ENCODE peak calls at places on chromosomes 11 and 22, in seven cellular contexts. One of them, this sample, is unnamed.

GRCh38 chr11:63961608-63962412 is 12.6 kb upstream of the COX8A start:
- DNase-seq in Karpas-422: no peak
- DNase-seq in GM23248: peak; percentile 70
- DNase-seq in neural progenitor cell: peak; percentile 29
- DNase-seq in fibroblast of lung: no peak
- DNase-seq in HepG2: peak; percentile 46
- DNase-seq in mammary epithelial cell: peak; percentile 85
- DNase-seq in this sample: peak; percentile 38

GRCh38 chr11:61814958-61815789 is 1.6 kb downstream of the FADS1 start:
- DNase-seq in mammary epithelial cell: peak; percentile 62
- DNase-seq in Karpas-422: peak; percentile 83
- DNase-seq in neural progenitor cell: peak; percentile 99
- DNase-seq in HepG2: peak; percentile 96
- DNase-seq in fibroblast of lung: peak; percentile 95
- DNase-seq in GM23248: peak; percentile 90
- DNase-seq in this sample: peak; percentile 91

GRCh38 chr11:59556115-59556882 is 45.0 kb downstream of the OR4D9 start:
- DNase-seq in fibroblast of lung: peak; percentile 88
- DNase-seq in GM23248: peak; percentile 87
- DNase-seq in mammary epithelial cell: peak; percentile 81
- DNase-seq in Karpas-422: peak; percentile 90
- DNase-seq in HepG2: peak; percentile 81
- DNase-seq in neural progenitor cell: peak; percentile 76
- DNase-seq in this sample: no peak

GRCh38 chr11:17763244-17763643 is 28.7 kb downstream of the KCNC1 start:
- DNase-seq in GM23248: no peak
- DNase-seq in neural progenitor cell: no peak
- DNase-seq in mammary epithelial cell: no peak
- DNase-seq in Karpas-422: no peak
- DNase-seq in fibroblast of lung: no peak
- DNase-seq in HepG2: no peak
- DNase-seq in this sample: no peak

GRCh38 chr11:73951797-73952196 is 971 bp downstream of the DNAJB13 start:
- DNase-seq in HepG2: no peak
- DNase-seq in Karpas-422: no peak
- DNase-seq in fibroblast of lung: peak; percentile 82
- DNase-seq in mammary epithelial cell: no peak
- DNase-seq in neural progenitor cell: no peak
- DNase-seq in GM23248: no peak
- DNase-seq in this sample: no peak

GRCh38 chr22:42452916-42453315 is 20.7 kb upstream of the NFAM1 start:
- DNase-seq in GM23248: no peak
- DNase-seq in fibroblast of lung: no peak
- DNase-seq in Karpas-422: peak; percentile 20
- DNase-seq in HepG2: no peak
- DNase-seq in neural progenitor cell: no peak
- DNase-seq in mammary epithelial cell: no peak
- DNase-seq in this sample: no peak

GRCh38 chr11:34583818-34584217 is 37.1 kb upstream of the EHF start:
- DNase-seq in neural progenitor cell: no peak
- DNase-seq in GM23248: no peak
- DNase-seq in Karpas-422: no peak
- DNase-seq in mammary epithelial cell: no peak
- DNase-seq in fibroblast of lung: no peak
- DNase-seq in HepG2: no peak
- DNase-seq in this sample: no peak

GRCh38 chr11:2462986-2463765 is 18.4 kb downstream of the KCNQ1 start:
- DNase-seq in HepG2: peak; percentile 65
- DNase-seq in neural progenitor cell: no peak
- DNase-seq in mammary epithelial cell: no peak
- DNase-seq in fibroblast of lung: no peak
- DNase-seq in GM23248: no peak
- DNase-seq in Karpas-422: no peak
- DNase-seq in this sample: peak; percentile 88

GRCh38 chr11:94550513-94550912 is 6.8 kb downstream of the FUT4 start:
- DNase-seq in Karpas-422: no peak
- DNase-seq in fibroblast of lung: no peak
- DNase-seq in neural progenitor cell: no peak
- DNase-seq in mammary epithelial cell: no peak
- DNase-seq in HepG2: no peak
- DNase-seq in GM23248: no peak
- DNase-seq in this sample: no peak

GRCh38 chr11:123034587-123034986 is 27.3 kb downstream of the HSPA8 start:
- DNase-seq in fibroblast of lung: no peak
- DNase-seq in GM23248: no peak
- DNase-seq in Karpas-422: no peak
- DNase-seq in neural progenitor cell: no peak
- DNase-seq in HepG2: no peak
- DNase-seq in mammary epithelial cell: no peak
- DNase-seq in this sample: no peak

GRCh38 chr11:35322321-35322979 is 96.9 kb downstream of the SLC1A2 start:
- DNase-seq in Karpas-422: no peak
- DNase-seq in fibroblast of lung: no peak
- DNase-seq in HepG2: no peak
- DNase-seq in GM23248: no peak
- DNase-seq in mammary epithelial cell: no peak
- DNase-seq in neural progenitor cell: no peak
- DNase-seq in this sample: no peak

GRCh38 chr22:33923660-33924246 is 3.5 kb upstream of the LARGE1 start:
- DNase-seq in neural progenitor cell: peak; percentile 94
- DNase-seq in HepG2: peak; percentile 67
- DNase-seq in Karpas-422: peak; percentile 90
- DNase-seq in GM23248: peak; percentile 84
- DNase-seq in mammary epithelial cell: peak; percentile 59
- DNase-seq in fibroblast of lung: peak; percentile 59
- DNase-seq in this sample: peak; percentile 82

GRCh38 chr11:44993971-44994705 is 43.5 kb upstream of the TP53I11 start:
- DNase-seq in GM23248: no peak
- DNase-seq in Karpas-422: no peak
- DNase-seq in mammary epithelial cell: no peak
- DNase-seq in neural progenitor cell: no peak
- DNase-seq in fibroblast of lung: no peak
- DNase-seq in HepG2: no peak
- DNase-seq in this sample: no peak

GRCh38 chr22:39765029-39765428 is 128.5 kb downstream of the ENTHD1 start:
- DNase-seq in fibroblast of lung: no peak
- DNase-seq in GM23248: no peak
- DNase-seq in HepG2: no peak
- DNase-seq in neural progenitor cell: no peak
- DNase-seq in mammary epithelial cell: no peak
- DNase-seq in Karpas-422: no peak
- DNase-seq in this sample: no peak

GRCh38 chr11:94184861-94185260 is 56.2 kb downstream of the PANX1 start:
- DNase-seq in mammary epithelial cell: no peak
- DNase-seq in neural progenitor cell: no peak
- DNase-seq in fibroblast of lung: no peak
- DNase-seq in HepG2: no peak
- DNase-seq in Karpas-422: no peak
- DNase-seq in GM23248: peak; percentile 30
- DNase-seq in this sample: no peak

GRCh38 chr11:584287-584686 is 8.0 kb downstream of the PHRF1 start:
- DNase-seq in neural progenitor cell: no peak
- DNase-seq in Karpas-422: no peak
- DNase-seq in mammary epithelial cell: no peak
- DNase-seq in fibroblast of lung: no peak
- DNase-seq in GM23248: no peak
- DNase-seq in HepG2: no peak
- DNase-seq in this sample: no peak

GRCh38 chr11:67407700-67408163 is 3.8 kb downstream of the TBC1D10C start:
- DNase-seq in mammary epithelial cell: no peak
- DNase-seq in Karpas-422: no peak
- DNase-seq in neural progenitor cell: no peak
- DNase-seq in fibroblast of lung: no peak
- DNase-seq in HepG2: no peak
- DNase-seq in GM23248: no peak
- DNase-seq in this sample: no peak
- H3K9ac ChIP-seq in mammary epithelial cell: no peak overlapping the region
- H3K9ac ChIP-seq in Karpas-422: peak overlapping the region; percentile 97
- H3K9ac ChIP-seq in neural progenitor cell: no peak overlapping the region
- H3K9ac ChIP-seq in fibroblast of lung: no peak overlapping the region
- H3K9ac ChIP-seq in HepG2: no peak overlapping the region
- H3K9ac ChIP-seq in GM23248: no peak overlapping the region
- H3K9ac ChIP-seq in this sample: peak overlapping the region; percentile 50

DNA sequence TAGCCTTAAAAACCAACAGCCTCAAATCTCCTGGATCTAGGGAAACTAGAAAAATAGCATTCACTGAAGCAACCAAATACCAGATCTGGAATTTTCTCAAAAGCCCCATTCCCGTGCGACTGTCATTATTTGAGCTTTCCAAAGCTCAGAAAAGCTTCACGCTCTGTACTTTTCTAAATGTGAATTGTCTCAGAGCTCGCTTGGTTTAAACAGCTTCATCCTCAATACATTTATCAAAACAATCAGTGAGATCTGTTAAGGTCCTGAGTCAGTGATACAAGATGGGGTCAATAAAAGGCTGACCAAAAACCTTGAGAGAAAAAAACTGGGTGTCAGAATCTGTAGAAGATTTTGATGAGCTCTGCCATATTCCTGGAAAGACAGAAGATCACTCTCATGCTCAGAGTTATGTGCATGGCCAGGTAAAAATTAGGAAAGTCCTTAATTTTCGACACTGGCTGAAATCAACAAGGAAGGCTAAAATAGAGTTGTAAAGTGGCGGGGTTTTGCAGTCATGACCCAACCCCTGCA is 60.2 kb upstream of the VPREB1 start:
- DNase-seq in GM23248: no peak
- DNase-seq in mammary epithelial cell: no peak
- DNase-seq in fibroblast of lung: no peak
- DNase-seq in HepG2: no peak
- DNase-seq in Karpas-422: no peak
- DNase-seq in neural progenitor cell: no peak
- DNase-seq in this sample: no peak
- H3K27me3 ChIP-seq in GM23248: peaks cover 58% of the 10 kb centered on the region
- H3K27me3 ChIP-seq in mammary epithelial cell: peaks cover 3% of the 10 kb centered on the region
- H3K27me3 ChIP-seq in fibroblast of lung: peaks cover 14% of the 10 kb centered on the region
- H3K27me3 ChIP-seq in HepG2: peaks cover 26% of the 10 kb centered on the region
- H3K27me3 ChIP-seq in Karpas-422: no peaks in the 10 kb centered on the region
- H3K27me3 ChIP-seq in neural progenitor cell: peaks cover 100% of the 10 kb centered on the region
- H3K27me3 ChIP-seq in this sample: no peaks in the 10 kb centered on the region

GRCh38 chr22:23566716-23567475 is 13.2 kb downstream of the IGLL1 start:
- DNase-seq in HepG2: no peak
- DNase-seq in neural progenitor cell: no peak
- DNase-seq in Karpas-422: no peak
- DNase-seq in GM23248: no peak
- DNase-seq in fibroblast of lung: no peak
- DNase-seq in mammary epithelial cell: no peak
- DNase-seq in this sample: no peak
- H3K9ac ChIP-seq in HepG2: no peak overlapping the region
- H3K9ac ChIP-seq in neural progenitor cell: no peak overlapping the region
- H3K9ac ChIP-seq in Karpas-422: no peak overlapping the region
- H3K9ac ChIP-seq in GM23248: no peak overlapping the region
- H3K9ac ChIP-seq in fibroblast of lung: no peak overlapping the region
- H3K9ac ChIP-seq in mammary epithelial cell: no peak overlapping the region
- H3K9ac ChIP-seq in this sample: no peak overlapping the region

GRCh38 chr11:121449626-121450025 is 2.5 kb upstream of the SORL1 start:
- DNase-seq in neural progenitor cell: no peak
- DNase-seq in Karpas-422: peak; percentile 89
- DNase-seq in HepG2: no peak
- DNase-seq in mammary epithelial cell: no peak
- DNase-seq in fibroblast of lung: no peak
- DNase-seq in GM23248: no peak
- DNase-seq in this sample: no peak

GRCh38 chr11:121449123-121449522 is 3.0 kb upstream of the SORL1 start:
- DNase-seq in neural progenitor cell: no peak
- DNase-seq in HepG2: no peak
- DNase-seq in GM23248: no peak
- DNase-seq in mammary epithelial cell: no peak
- DNase-seq in Karpas-422: no peak
- DNase-seq in fibroblast of lung: no peak
- DNase-seq in this sample: no peak

GRCh38 chr11:121446752-121447156 is 5.4 kb upstream of the SORL1 start:
- DNase-seq in fibroblast of lung: peak; percentile 14
- DNase-seq in HepG2: peak; percentile 27
- DNase-seq in GM23248: peak; percentile 28
- DNase-seq in neural progenitor cell: peak; percentile 51
- DNase-seq in mammary epithelial cell: no peak
- DNase-seq in Karpas-422: peak; percentile 94
- DNase-seq in this sample: no peak

GRCh38 chr11:121450424-121450823 is 1.7 kb upstream of the SORL1 start:
- DNase-seq in neural progenitor cell: no peak
- DNase-seq in GM23248: no peak
- DNase-seq in HepG2: no peak
- DNase-seq in fibroblast of lung: no peak
- DNase-seq in Karpas-422: peak; percentile 56
- DNase-seq in mammary epithelial cell: no peak
- DNase-seq in this sample: no peak

DNA sequence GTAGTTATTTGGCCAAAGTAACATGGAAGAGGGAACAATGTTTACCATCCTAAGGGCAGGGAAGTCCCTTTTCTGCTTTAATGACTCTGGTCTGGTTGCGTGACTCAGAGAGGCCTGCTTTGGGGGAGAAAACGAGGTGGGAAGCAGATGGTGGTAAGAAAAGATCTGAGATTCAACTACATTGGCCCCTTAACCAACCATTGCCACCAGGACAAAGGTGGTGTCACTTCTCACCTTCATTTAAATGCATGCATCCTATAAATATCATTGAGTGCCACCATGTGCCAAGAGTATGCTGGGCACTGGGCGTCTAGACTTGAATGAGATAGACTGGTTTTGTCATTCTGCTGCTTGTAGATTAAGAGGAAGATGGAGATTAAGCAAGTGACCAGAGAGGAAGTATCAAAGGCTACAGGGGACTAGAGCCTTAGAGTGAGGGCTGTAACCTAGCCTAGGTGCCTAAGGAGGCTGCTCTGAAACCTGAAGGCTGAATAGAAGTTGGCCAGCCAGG is 3.6 kb upstream of the SORL1 start:
- DNase-seq in GM23248: no peak
- DNase-seq in mammary epithelial cell: no peak
- DNase-seq in Karpas-422: peak; percentile 72
- DNase-seq in fibroblast of lung: no peak
- DNase-seq in neural progenitor cell: no peak
- DNase-seq in HepG2: no peak
- DNase-seq in this sample: no peak
- H3K27me3 ChIP-seq in GM23248: peaks cover 35% of the 10 kb centered on the region
- H3K27me3 ChIP-seq in mammary epithelial cell: no peaks in the 10 kb centered on the region
- H3K27me3 ChIP-seq in Karpas-422: no peaks in the 10 kb centered on the region
- H3K27me3 ChIP-seq in fibroblast of lung: peaks cover 16% of the 10 kb centered on the region
- H3K27me3 ChIP-seq in neural progenitor cell: peaks cover 8% of the 10 kb centered on the region
- H3K27me3 ChIP-seq in HepG2: peaks cover 6% of the 10 kb centered on the region
- H3K27me3 ChIP-seq in this sample: no peaks in the 10 kb centered on the region

GRCh38 chr11:114102993-114103896 is 43.7 kb downstream of the ZBTB16 start:
- DNase-seq in neural progenitor cell: no peak
- DNase-seq in GM23248: no peak
- DNase-seq in Karpas-422: no peak
- DNase-seq in mammary epithelial cell: no peak
- DNase-seq in HepG2: peak; percentile 5
- DNase-seq in fibroblast of lung: no peak
- DNase-seq in this sample: no peak

GRCh38 chr11:114094516-114094915 is 35.0 kb downstream of the ZBTB16 start:
- DNase-seq in HepG2: no peak
- DNase-seq in fibroblast of lung: no peak
- DNase-seq in GM23248: no peak
- DNase-seq in mammary epithelial cell: no peak
- DNase-seq in neural progenitor cell: no peak
- DNase-seq in Karpas-422: no peak
- DNase-seq in this sample: no peak

GRCh38 chr11:114095899-114096298 is 36.4 kb downstream of the ZBTB16 start:
- DNase-seq in fibroblast of lung: no peak
- DNase-seq in mammary epithelial cell: no peak
- DNase-seq in Karpas-422: no peak
- DNase-seq in HepG2: no peak
- DNase-seq in neural progenitor cell: no peak
- DNase-seq in GM23248: no peak
- DNase-seq in this sample: no peak

GRCh38 chr11:114098927-114099326 is 39.4 kb downstream of the ZBTB16 start:
- DNase-seq in mammary epithelial cell: no peak
- DNase-seq in HepG2: peak; percentile 32
- DNase-seq in fibroblast of lung: no peak
- DNase-seq in Karpas-422: no peak
- DNase-seq in GM23248: no peak
- DNase-seq in neural progenitor cell: no peak
- DNase-seq in this sample: no peak

GRCh38 chr11:114099392-114100178 is 40.1 kb downstream of the ZBTB16 start:
- DNase-seq in neural progenitor cell: no peak
- DNase-seq in HepG2: no peak
- DNase-seq in fibroblast of lung: no peak
- DNase-seq in Karpas-422: no peak
- DNase-seq in GM23248: no peak
- DNase-seq in mammary epithelial cell: no peak
- DNase-seq in this sample: no peak
- H3K9ac ChIP-seq in neural progenitor cell: no peak overlapping the region
- H3K9ac ChIP-seq in HepG2: no peak overlapping the region
- H3K9ac ChIP-seq in fibroblast of lung: no peak overlapping the region
- H3K9ac ChIP-seq in Karpas-422: no peak overlapping the region
- H3K9ac ChIP-seq in GM23248: no peak overlapping the region
- H3K9ac ChIP-seq in mammary epithelial cell: no peak overlapping the region
- H3K9ac ChIP-seq in this sample: no peak overlapping the region